ENCODE peak calls at places on chromosomes 1 and 21, in ten cellular contexts. A is BE2C; F is heart right ventricle; E is NCI-H1092 treated with DMSO at 0.1 percent for 48 hours; D is pancreas; M is astrocyte of the cerebellum; X is naive B cell; C is HFFc6; R is H54; Z is stimulated activated CD4-positive, alpha-beta T cell treated with anti-CD3 and anti-CD28 coated beads, TNF-alpha, amount 100 ng/mL, for 48 hours. I is an unnamed sample.

GRCh38 chr1:43144228-43144627 is 27.9 kb downstream of the EBNA1BP2 start:
- DNase-seq in F (no peak), A (no peak), R (no peak), M (peak), E (no peak), C (no peak), Z (no peak), X (no peak), D (no peak), I (no peak)

GRCh38 chr1:53949023-53949611 is 3.0 kb downstream of the LRRC42 start:
- DNase-seq in X (peak), M (peak), E (peak), D (no peak), R (no peak), C (no peak), F (no peak), Z (no peak), A (peak), I (no peak)

GRCh38 chr1:116262995-116263385 is 110.1 kb upstream of the ATP1A1 start:
- DNase-seq in E (no peak), Z (no peak), D (no peak), C (no peak), A (no peak), R (no peak), M (no peak), F (no peak), X (no peak), I (no peak)

GRCh38 chr1:181033799-181034391 is at the start of gene MR1:
- DNase-seq in D (no peak), F (no peak), X (peak), C (peak), M (peak), Z (no peak), E (peak), R (peak), A (no peak), I (no peak)

GRCh38 chr1:244353572-244354091 is 98.1 kb downstream of the ADSS2 start:
- DNase-seq in X (no peak), C (peak), F (peak), A (peak), E (no peak), M (peak), R (peak), D (peak), Z (peak), I (no peak)

GRCh38 chr1:1858382-1859086 is 32.4 kb downstream of the GNB1 start:
- DNase-seq in A (peak), Z (no peak), X (peak), C (peak), E (no peak), D (peak), F (peak), R (no peak), M (peak), I (peak)

GRCh38 chr21:45293214-45293725 is 5.6 kb upstream of the POFUT2 start:
- DNase-seq in M (no peak), Z (no peak), A (peak), C (no peak), R (no peak), E (no peak), X (no peak), D (no peak), F (no peak), I (peak)

GRCh38 chr1:2821970-2822620 is 20.6 kb upstream of the TTC34 start:
- DNase-seq in A (peak), D (peak), F (peak), C (no peak), M (no peak), E (peak), Z (peak), X (peak), R (peak), I (no peak)

I was measured in sigmoid colon.